ENCODE peak calls at places on chromosomes 7 and 10, in eight cellular contexts. U is iPS-NIHi11; L is activated CD8-positive, alpha-beta T cell treated with anti-CD3 and anti-CD28 coated beads for 36 hours; M is Peyer's patch; I is HAP-1; D is stimulated activated CD8-positive, alpha-beta memory T cell treated with anti-CD3 and anti-CD28 coated beads, Interleukin-4, amount 100 ng/mL, for 1 hour; V is tibial artery; T is hepatocyte. K is an unnamed sample.

GRCh38 chr10:68156373-68157185 is 47.3 kb downstream of the MYPN start:
- DNase-seq in D (peak), U (peak), I (peak), T (peak), M (peak), V (peak), L (peak), K (no peak)

GRCh38 chr7:47211467-47212121 is 370.3 kb downstream of the TNS3 start:
- DNase-seq in I (no peak), L (no peak), M (no peak), U (peak), D (no peak), V (no peak), T (peak), K (no peak)

GRCh38 chr10:61486738-61487396 is 33.7 kb upstream of the TMEM26 start:
- DNase-seq in D (no peak), I (no peak), U (no peak), T (no peak), V (no peak), L (no peak), M (no peak), K (no peak)

GRCh38 chr10:7797582-7797981 is 9.6 kb downstream of the ATP5F1C start:
- DNase-seq in L (peak), U (no peak), T (peak), D (no peak), M (no peak), V (no peak), I (no peak), K (no peak)

GRCh38 chr7:130359276-130359857 is 14.8 kb downstream of the CPA5 start:
- DNase-seq in L (no peak), U (no peak), V (no peak), I (no peak), D (no peak), T (no peak), M (no peak), K (no peak)

GRCh38 chr7:137045573-137045972 is 177.1 kb downstream of the CHRM2 start:
- DNase-seq in L (no peak), D (no peak), V (no peak), U (no peak), T (no peak), M (no peak), I (no peak), K (no peak)

GRCh38 chr10:86346794-86347665 is 19.6 kb downstream of the GRID1 start:
- DNase-seq in D (no peak), U (no peak), I (no peak), L (no peak), T (no peak), M (no peak), V (no peak), K (no peak)

GRCh38 chr10:10870523-10871241 is 147.0 kb upstream of the CELF2 start:
- DNase-seq in D (no peak), U (no peak), I (no peak), M (no peak), T (no peak), V (no peak), L (no peak), K (no peak)

GRCh38 chr7:27196287-27196739 is 3.6 kb downstream of the HOXA13 start:
- DNase-seq in D (peak), T (peak), U (peak), L (peak), M (peak), V (peak), I (peak), K (no peak)

GRCh38 chr7:34842782-34843181 is 184.8 kb downstream of the NPSR1 start:
- DNase-seq in D (no peak), L (no peak), U (no peak), M (no peak), I (no peak), V (no peak), T (no peak), K (no peak)

K was measured in D721Med.